ENCODE peak calls at places on chromosomes 3 and 15, in ten cellular contexts. H, J, E, Z, K, S, M, N, V and B are unnamed samples.
A peak's percentile ranks its signal among the peaks of the same experiment; 100 is the strongest.

GRCh38 chr3:126439346-126439967 is 36.2 kb downstream of the ZXDC start:
- DNase-seq in H (no peak), M (no peak), K (no peak), E (no peak), Z (no peak), J (no peak), S (no peak), N (no peak), V (no peak), B (peak; percentile 17)

GRCh38 chr15:87877114-87877810 is 379.3 kb downstream of the NTRK3 start:
- DNase-seq in V (no peak), H (no peak), M (no peak), N (no peak), S (no peak), E (no peak), K (no peak), Z (no peak), J (no peak), B (no peak)

GRCh38 chr15:63198752-63199250 is 9.4 kb downstream of the RAB8B start:
- DNase-seq in K (no peak), V (no peak), N (no peak), J (no peak), H (no peak), Z (no peak), M (peak; percentile 27), E (no peak), S (peak; percentile 50), B (no peak)

GRCh38 chr3:152271465-152272035 is 2.8 kb downstream of the MBNL1 start:
- DNase-seq in K (no peak), H (no peak), V (no peak), S (no peak), J (no peak), E (no peak), N (no peak), M (no peak), Z (no peak), B (no peak)

GRCh38 chr15:69540622-69541021 is 88.0 kb downstream of the RPLP1 start:
- DNase-seq in H (no peak), K (no peak), S (peak; percentile 98), M (peak; percentile 75), Z (no peak), V (no peak), J (no peak), E (no peak), N (no peak), B (no peak)

GRCh38 chr3:140546649-140547048 is 131.2 kb upstream of the TRIM42 start:
- DNase-seq in Z (no peak), S (no peak), N (no peak), J (no peak), V (no peak), E (no peak), K (no peak), M (no peak), H (no peak), B (no peak)

GRCh38 chr3:13159890-13160289 is 86.7 kb upstream of the IQSEC1 start:
- DNase-seq in M (no peak), Z (no peak), K (no peak), H (no peak), V (no peak), N (no peak), S (no peak), E (no peak), J (no peak), B (no peak)

GRCh38 chr15:39830166-39830565 is 47.5 kb upstream of the FSIP1 start:
- DNase-seq in V (no peak), H (no peak), N (no peak), E (no peak), S (no peak), Z (no peak), M (no peak), J (no peak), K (no peak), B (no peak)

GRCh38 chr3:111874177-111874820 is 15.2 kb downstream of the PHLDB2 start:
- DNase-seq in Z (no peak), H (no peak), S (no peak), J (no peak), K (no peak), M (no peak), N (no peak), V (no peak), E (no peak), B (no peak)

GRCh38 chr3:142417302-142417701 is 30.5 kb downstream of the XRN1 start:
- DNase-seq in V (no peak), K (no peak), S (no peak), J (no peak), Z (no peak), N (no peak), M (no peak), H (no peak), E (no peak), B (no peak)

GRCh38 chr3:197953325-197953724 is 3.3 kb downstream of the RPL35A start:
- DNase-seq in H (no peak), S (no peak), K (no peak), M (no peak), J (no peak), Z (no peak), N (no peak), E (no peak), V (no peak), B (no peak)

GRCh38 chr15:74615313-74616019 is at the start of gene CLK3:
- DNase-seq in N (peak; percentile 96), M (peak; percentile 97), J (peak; percentile 98), Z (peak; percentile 89), E (peak; percentile 99), K (peak; percentile 96), S (peak; percentile 82), V (peak; percentile 92), H (peak; percentile 96), B (peak; percentile 98)

GRCh38 chr15:40146037-40146436 is 14.8 kb upstream of the BUB1B start:
- DNase-seq in S (no peak), M (no peak), Z (no peak), E (no peak), V (no peak), K (no peak), N (no peak), J (no peak), H (no peak), B (no peak)

GRCh38 chr3:149609595-149609994 is 48.2 kb downstream of the WWTR1 start:
- DNase-seq in S (no peak), H (peak; percentile 65), E (no peak), M (no peak), N (no peak), Z (no peak), V (no peak), K (no peak), J (no peak), B (no peak)

GRCh38 chr15:77975332-77976119 is 102.0 kb downstream of the TBC1D2B start:
- DNase-seq in J (peak; percentile 44), V (no peak), E (no peak), H (no peak), N (no peak), S (no peak), M (no peak), Z (no peak), K (no peak), B (no peak)

GRCh38 chr15:22878103-22878502 is 39.6 kb downstream of the NIPA2 start:
- DNase-seq in S (no peak), E (no peak), K (no peak), V (no peak), Z (no peak), H (no peak), M (no peak), J (no peak), N (no peak), B (peak; percentile 13)